ENCODE peak calls at places on chromosomes 13 and 19, in five cellular contexts. W is GM12878, M is A549, P is K562, D is H1. Q is an unnamed sample.

GRCh38 chr13:29458419-29458818 is 137.1 kb downstream of the SLC7A1 start:
- DNase-seq in W (no peak), M (no peak), P (no peak), D (no peak), Q (no peak)

GRCh38 chr13:106736941-106737340 is 169.0 kb upstream of the ARGLU1 start:
- DNase-seq in P (no peak), M (no peak), W (no peak), D (no peak), Q (no peak)

GRCh38 chr19:49398931-49399330 is 10.9 kb downstream of the KASH5 start:
- DNase-seq in D (no peak), P (no peak), W (no peak), M (no peak), Q (no peak)

GRCh38 chr19:12834976-12835757 is 788 bp upstream of the RTBDN start:
- DNase-seq in M (peak; percentile 52), W (no peak), D (no peak), P (peak; percentile 79), Q (no peak)

GRCh38 chr13:29964181-29964845 is 113.9 kb upstream of the UBL3 start:
- DNase-seq in W (no peak), D (peak; percentile 36), M (no peak), P (peak; percentile 50), Q (no peak)

GRCh38 chr19:10602330-10603083 is 15.4 kb upstream of the AP1M2 start:
- DNase-seq in W (no peak), M (peak; percentile 63), P (peak; percentile 99), D (no peak), Q (peak; percentile 31)

GRCh38 chr19:48390188-48391099 is 907 bp downstream of the KDELR1 start:
- DNase-seq in D (no peak), P (peak; percentile 85), W (no peak), M (peak; percentile 64), Q (peak; percentile 44)

GRCh38 chr13:93146584-93147292 is 79.9 kb upstream of the GPC6 start:
- DNase-seq in D (no peak), W (no peak), P (no peak), M (no peak), Q (no peak)

GRCh38 chr13:83162493-83162892 is 719.8 kb downstream of the SLITRK1 start:
- DNase-seq in P (no peak), W (no peak), M (peak; percentile 21), D (no peak), Q (no peak)

GRCh38 chr19:16594681-16595091 is 22.5 kb upstream of the SLC35E1 start:
- DNase-seq in M (no peak), P (no peak), W (no peak), D (no peak), Q (no peak)

GRCh38 chr19:16593181-16593580 is 21.0 kb upstream of the SLC35E1 start:
- DNase-seq in M (no peak), P (no peak), D (no peak), W (no peak), Q (no peak)

GRCh38 chr19:16591803-16592556 is 19.8 kb upstream of the SLC35E1 start:
- DNase-seq in D (no peak), P (no peak), M (no peak), W (no peak), Q (no peak)

GRCh38 chr19:16595097-16595496 is 22.9 kb upstream of the SLC35E1 start:
- DNase-seq in M (no peak), W (no peak), D (no peak), P (no peak), Q (no peak)

DNA sequence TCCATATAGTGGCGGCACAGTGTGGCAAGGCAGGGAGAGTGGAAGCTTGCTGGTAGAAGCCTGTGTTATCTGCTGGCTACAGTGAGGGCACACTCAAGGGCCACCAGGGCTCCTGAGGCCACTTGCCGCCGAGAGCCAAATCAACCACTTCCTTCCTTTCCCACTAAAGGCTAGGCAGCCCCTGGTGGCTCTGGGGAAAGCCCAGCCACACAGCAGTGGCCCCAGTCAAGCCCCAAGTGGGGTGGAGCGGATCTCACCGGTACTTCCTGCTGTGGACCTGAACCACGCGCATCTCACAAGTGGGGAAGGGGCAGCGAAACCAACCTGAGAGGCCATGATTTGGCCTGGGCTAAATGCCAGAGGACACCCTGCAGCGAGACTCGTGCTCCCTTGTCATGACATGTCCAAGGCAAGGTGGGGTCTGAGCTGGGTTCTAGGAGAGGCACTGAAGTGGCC is 21.9 kb upstream of the SLC35E1 start:
- DNase-seq in P (no peak), W (no peak), M (no peak), D (no peak), Q (no peak)
- TF ChIP-seq HDAC2 in P (no peak), W (no peak), M (no peak), D (no peak), Q (no peak)

GRCh38 chr13:46995874-46996273 is 99.0 kb upstream of the HTR2A start:
- DNase-seq in D (no peak), P (no peak), M (no peak), W (peak; percentile 53), Q (no peak)
- TF ChIP-seq HDAC2 in D (no peak), P (no peak), M (no peak), W (no peak), Q (no peak)

GRCh38 chr13:98299243-98299953 is 122.3 kb upstream of the RNF113B start:
- DNase-seq in W (no peak), D (no peak), P (no peak), M (no peak), Q (no peak)

GRCh38 chr13:98298599-98298998 is 121.5 kb upstream of the RNF113B start:
- DNase-seq in W (no peak), D (no peak), M (no peak), P (no peak), Q (no peak)

GRCh38 chr13:98299954-98300350 is 122.9 kb upstream of the RNF113B start:
- DNase-seq in M (no peak), P (no peak), W (no peak), D (no peak), Q (no peak)

GRCh38 chr13:98295371-98295770 is 118.3 kb upstream of the RNF113B start:
- DNase-seq in D (no peak), P (no peak), M (no peak), W (no peak), Q (no peak)

DNA sequence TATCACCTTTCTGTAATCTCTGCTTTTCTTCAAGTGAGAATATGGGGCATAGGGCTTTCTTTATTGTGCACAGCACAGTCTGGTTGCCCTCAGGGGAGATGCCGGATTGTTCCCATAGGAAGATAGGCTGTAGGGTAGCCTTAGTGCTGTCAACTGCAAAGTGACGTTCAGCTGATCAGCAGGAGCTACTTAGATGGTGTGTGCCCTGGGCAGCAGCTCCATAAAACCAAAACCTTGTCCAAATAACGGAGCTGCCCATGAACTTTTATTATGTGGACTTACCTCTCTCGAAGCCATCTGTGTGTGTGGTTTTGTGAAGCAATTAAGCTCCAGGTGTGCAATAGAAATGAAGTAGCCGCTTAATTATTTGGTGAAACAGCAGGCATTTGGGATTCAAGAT is 120.0 kb upstream of the RNF113B start:
- DNase-seq in M (no peak), W (no peak), D (no peak), P (no peak), Q (no peak)
- TF ChIP-seq HDAC2 in M (no peak), W (no peak), D (no peak), P (no peak), Q (no peak)

GRCh38 chr13:110771194-110771593 is 57.7 kb downstream of the ING1 start:
- DNase-seq in W (no peak), P (no peak), D (no peak), M (peak; percentile 21), Q (no peak)
- TF ChIP-seq HDAC2 in W (no peak), P (no peak), D (no peak), M (no peak), Q (no peak)

GRCh38 chr13:59112375-59112774 is 1051.4 kb downstream of the DIAPH3 start:
- DNase-seq in M (peak; percentile 1), P (no peak), D (no peak), W (no peak), Q (no peak)
- TF ChIP-seq HDAC2 in M (no peak), P (no peak), D (no peak), W (no peak), Q (no peak)

GRCh38 chr13:101013245-101013644 is 338.6 kb upstream of the TMTC4 start:
- DNase-seq in M (no peak), D (no peak), W (no peak), P (no peak), Q (no peak)

GRCh38 chr13:101019126-101019525 is 344.5 kb upstream of the TMTC4 start:
- DNase-seq in M (no peak), W (no peak), P (no peak), D (no peak), Q (no peak)

GRCh38 chr13:101018720-101019119 is 344.1 kb upstream of the TMTC4 start:
- DNase-seq in W (no peak), P (no peak), D (no peak), M (peak; percentile 3), Q (no peak)
- TF ChIP-seq HDAC2 in W (no peak), P (no peak), D (no peak), M (no peak), Q (no peak)

DNA sequence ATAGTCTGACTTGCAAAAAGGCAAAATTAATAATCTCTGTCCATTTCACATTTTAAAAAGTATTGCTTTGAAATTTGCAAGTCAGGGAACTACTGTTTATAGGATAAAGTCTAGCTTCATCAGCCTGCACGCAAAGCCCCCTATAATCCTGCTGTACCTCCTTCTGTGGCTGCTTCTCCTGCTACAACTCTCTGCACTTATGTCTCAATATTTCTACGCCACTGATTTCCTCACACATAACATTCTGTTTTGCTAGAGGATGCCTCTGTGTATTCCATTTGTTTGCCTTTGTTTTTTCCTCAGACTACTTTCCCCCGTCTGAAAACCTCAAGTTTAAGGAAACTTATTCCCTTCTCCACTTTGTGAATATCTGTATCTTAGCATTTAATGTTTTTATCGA is 389.9 kb downstream of the RFC3 start:
- DNase-seq in W (no peak), D (no peak), P (no peak), M (peak; percentile 17), Q (no peak)
- TF ChIP-seq HDAC2 in W (no peak), D (no peak), P (no peak), M (no peak), Q (no peak)

DNA sequence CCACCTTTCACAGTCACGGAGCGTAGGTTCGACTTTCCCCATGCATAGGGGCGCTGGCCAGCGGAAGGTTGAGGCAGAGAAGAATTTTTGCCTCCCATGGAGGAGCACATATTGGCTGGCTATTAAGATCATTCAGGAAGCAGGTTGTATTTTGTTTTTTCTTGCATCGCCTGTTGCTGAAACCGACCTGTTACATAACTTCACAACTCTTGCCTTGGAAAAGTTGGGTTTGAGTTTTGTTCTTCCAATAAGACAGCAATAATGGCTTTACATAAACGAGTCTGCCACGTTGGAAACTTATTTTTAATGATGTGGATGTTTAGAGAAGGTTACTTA is 1.4 kb downstream of the UPF1 start:
- DNase-seq in M (no peak), D (no peak), P (no peak), W (no peak), Q (no peak)
- TF ChIP-seq HDAC2 in M (no peak), D (no peak), P (no peak), W (no peak), Q (no peak)

DNA sequence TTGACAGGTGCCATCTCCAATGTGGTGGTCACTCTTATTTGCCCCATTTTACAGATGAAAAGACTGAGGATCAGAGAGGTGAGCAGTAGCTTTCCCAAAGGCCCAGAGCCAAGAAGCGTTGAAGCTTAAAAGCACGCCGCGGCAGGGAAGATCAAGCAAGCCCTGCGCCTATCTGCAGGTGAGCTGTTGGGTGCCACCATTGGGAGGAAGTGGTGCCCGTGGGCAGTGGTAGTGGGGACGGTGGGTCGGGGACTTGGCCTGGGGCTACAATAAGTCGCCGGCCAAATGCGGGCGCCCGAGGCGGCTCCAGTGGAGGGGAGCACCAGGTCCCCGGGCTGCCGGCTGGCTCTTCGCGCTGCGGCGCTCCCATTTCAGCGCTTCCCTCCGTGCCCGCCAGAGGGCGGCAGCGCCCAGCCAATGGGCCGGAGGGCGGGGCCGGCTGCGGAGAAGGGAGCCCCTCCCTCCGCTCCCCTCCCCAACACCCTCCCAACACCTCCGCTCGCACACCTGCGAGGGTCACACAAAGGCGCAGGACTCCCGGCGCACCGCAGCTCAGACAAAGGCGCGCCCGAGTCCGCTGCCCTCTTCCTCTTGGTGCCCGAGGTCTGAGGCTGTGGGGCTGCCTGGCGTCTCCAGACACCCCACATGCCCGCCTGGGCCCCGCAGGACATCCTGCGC is 744 bp upstream of the POU2F2 start:
- DNase-seq in P (peak; percentile 97), D (peak; percentile 70), M (peak; percentile 61), W (peak; percentile 33), Q (peak; percentile 10)
- TF ChIP-seq HDAC2 in P (no peak), D (peak; percentile 93), M (no peak), W (no peak), Q (no peak)